ENCODE peak calls at places on chromosomes 5 and 9, in five cellular contexts. R is body of pancreas, E is HepG2, U is lower leg skin, K is heart left ventricle. P is an unnamed sample.

GRCh38 chr5:10019236-10019635 is 230.5 kb downstream of the ATPSCKMT start:
- DNase-seq in R (no peak), E (no peak), U (no peak), K (no peak), P (no peak)

GRCh38 chr9:96449522-96449843 is 486 bp upstream of the HABP4 start:
- DNase-seq in R (no peak), E (no peak), U (no peak), K (no peak), P (no peak)

GRCh38 chr5:176836811-176837706 is 26.7 kb downstream of the UNC5A start:
- DNase-seq in R (no peak), E (no peak), U (no peak), K (no peak), P (no peak)

GRCh38 chr5:178090856-178091255 is 22.5 kb upstream of the N4BP3 start:
- DNase-seq in R (no peak), E (no peak), U (no peak), K (no peak), P (no peak)

GRCh38 chr5:143494162-143494561 is 90.7 kb upstream of the NR3C1 start:
- DNase-seq in R (no peak), E (no peak), U (no peak), K (no peak), P (no peak)

GRCh38 chr9:78788101-78788500 is 491.2 kb downstream of the PSAT1 start:
- DNase-seq in R (no peak), E (no peak), U (no peak), K (no peak), P (no peak)

GRCh38 chr9:96574455-96574854 is 45.2 kb downstream of the CDC14B start:
- DNase-seq in R (no peak), E (no peak), U (no peak), K (no peak), P (no peak)

GRCh38 chr5:22835630-22836029 is 17.5 kb downstream of the CDH12 start:
- DNase-seq in R (no peak), E (no peak), U (no peak), K (no peak), P (no peak)

GRCh38 chr5:83665631-83666030 is 55.0 kb downstream of the HAPLN1 start:
- DNase-seq in R (no peak), E (no peak), U (no peak), K (no peak), P (no peak)

GRCh38 chr5:52994266-52994665 is 5.1 kb downstream of the ITGA2 start:
- DNase-seq in R (no peak), E (no peak), U (no peak), K (no peak), P (no peak)

GRCh38 chr5:11985993-11986392 is 81.7 kb upstream of the CTNND2 start:
- DNase-seq in R (no peak), E (no peak), U (no peak), K (no peak), P (no peak)

GRCh38 chr5:137743031-137743640 is 7.2 kb upstream of the KLHL3 start:
- DNase-seq in R (peak; percentile 71), E (peak; percentile 77), U (no peak), K (no peak), P (no peak)

GRCh38 chr5:98201006-98201620 is 572.4 kb upstream of the RGMB start:
- DNase-seq in R (no peak), E (no peak), U (no peak), K (no peak), P (no peak)

GRCh38 chr5:16894236-16895057 is 41.6 kb downstream of the MYO10 start:
- DNase-seq in R (peak; percentile 57), E (peak; percentile 75), U (no peak), K (no peak), P (no peak)

GRCh38 chr9:87270241-87271234 is 227.1 kb upstream of the DAPK1 start:
- DNase-seq in R (peak; percentile 50), E (no peak), U (peak; percentile 89), K (peak; percentile 64), P (no peak)

GRCh38 chr5:91065541-91065940 is 317.6 kb downstream of the ARRDC3 start:
- DNase-seq in R (no peak), E (no peak), U (no peak), K (no peak), P (no peak)

GRCh38 chr9:98247826-98248657 is 7.4 kb downstream of the TBC1D2 start:
- DNase-seq in R (no peak), E (no peak), U (peak; percentile 68), K (no peak), P (no peak)

GRCh38 chr5:72228957-72229356 is 91.1 kb downstream of the MRPS27 start:
- DNase-seq in R (no peak), E (no peak), U (no peak), K (no peak), P (no peak)

GRCh38 chr9:88524911-88525310 is 10.1 kb upstream of the NXNL2 start:
- DNase-seq in R (no peak), E (no peak), U (no peak), K (no peak), P (no peak)

GRCh38 chr5:59645380-59645779 is 248.1 kb downstream of the PDE4D start:
- DNase-seq in R (no peak), E (no peak), U (no peak), K (no peak), P (no peak)

GRCh38 chr9:129414377-129415021 is 206.4 kb downstream of the C9orf50 start:
- DNase-seq in R (peak; percentile 33), E (peak; percentile 48), U (peak; percentile 92), K (peak; percentile 74), P (peak; percentile 70)

GRCh38 chr5:19547640-19548039 is 440.4 kb downstream of the CDH18 start:
- DNase-seq in R (no peak), E (no peak), U (no peak), K (no peak), P (no peak)

GRCh38 chr9:95801797-95802196 is 73.7 kb upstream of the ERCC6L2 start:
- DNase-seq in R (no peak), E (no peak), U (no peak), K (no peak), P (no peak)

GRCh38 chr9:21516796-21517195 is 34.7 kb upstream of the IFNE start:
- DNase-seq in R (no peak), E (no peak), U (no peak), K (no peak), P (no peak)

GRCh38 chr5:35308391-35308790 is 78.1 kb upstream of the PRLR start:
- DNase-seq in R (peak; percentile 57), E (no peak), U (no peak), K (no peak), P (no peak)

GRCh38 chr9:98686961-98687855 is 21.5 kb downstream of the GABBR2 start:
- DNase-seq in R (no peak), E (no peak), U (no peak), K (no peak), P (no peak)

GRCh38 chr5:81755320-81755719 is 4.4 kb upstream of the SSBP2 start:
- DNase-seq in R (peak; percentile 80), E (peak; percentile 20), U (no peak), K (no peak), P (peak; percentile 54)

GRCh38 chr9:135992486-135993408 is 31.6 kb upstream of the UBAC1 start:
- DNase-seq in R (peak; percentile 72), E (peak; percentile 81), U (peak; percentile 95), K (peak; percentile 90), P (peak; percentile 89)
- TF ChIP-seq POLR2A in R (peak; percentile 50), E (no peak), U (no peak), K (no peak), P (peak; percentile 55)

DNA sequence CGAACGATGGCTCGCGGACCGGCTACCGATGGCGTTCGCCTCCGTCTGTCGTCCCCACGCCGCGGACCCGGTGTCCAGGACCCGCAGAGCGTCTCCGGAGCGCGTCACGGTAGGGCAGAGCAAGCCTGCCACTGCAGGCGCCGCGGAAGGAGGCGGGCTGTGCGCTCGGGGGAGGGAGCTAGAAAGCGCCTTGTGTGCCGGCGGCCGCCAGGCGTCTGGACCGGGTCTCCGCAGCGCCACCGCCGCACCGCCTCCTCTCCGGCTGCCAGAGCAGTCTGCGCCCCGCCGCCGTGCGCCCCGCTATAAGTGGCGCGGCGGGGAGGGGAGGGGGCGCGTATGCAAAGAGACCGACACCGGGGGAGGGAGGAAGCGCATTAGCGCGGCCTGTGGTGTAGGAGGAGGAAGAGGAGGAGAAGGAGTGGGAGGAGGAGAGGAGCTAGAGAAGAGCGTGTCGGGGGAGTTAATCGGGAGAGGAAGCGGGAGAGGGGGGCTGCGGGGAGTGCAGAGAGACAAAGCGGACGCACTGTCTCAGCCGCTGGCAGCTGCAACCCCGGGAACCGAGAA is at the start of gene ENC1:
- DNase-seq in R (peak; percentile 83), E (peak; percentile 95), U (peak; percentile 95), K (peak; percentile 96), P (peak; percentile 86)
- TF ChIP-seq POLR2A in R (peak; percentile 87), E (no peak), U (no peak), K (no peak), P (peak; percentile 26)

DNA sequence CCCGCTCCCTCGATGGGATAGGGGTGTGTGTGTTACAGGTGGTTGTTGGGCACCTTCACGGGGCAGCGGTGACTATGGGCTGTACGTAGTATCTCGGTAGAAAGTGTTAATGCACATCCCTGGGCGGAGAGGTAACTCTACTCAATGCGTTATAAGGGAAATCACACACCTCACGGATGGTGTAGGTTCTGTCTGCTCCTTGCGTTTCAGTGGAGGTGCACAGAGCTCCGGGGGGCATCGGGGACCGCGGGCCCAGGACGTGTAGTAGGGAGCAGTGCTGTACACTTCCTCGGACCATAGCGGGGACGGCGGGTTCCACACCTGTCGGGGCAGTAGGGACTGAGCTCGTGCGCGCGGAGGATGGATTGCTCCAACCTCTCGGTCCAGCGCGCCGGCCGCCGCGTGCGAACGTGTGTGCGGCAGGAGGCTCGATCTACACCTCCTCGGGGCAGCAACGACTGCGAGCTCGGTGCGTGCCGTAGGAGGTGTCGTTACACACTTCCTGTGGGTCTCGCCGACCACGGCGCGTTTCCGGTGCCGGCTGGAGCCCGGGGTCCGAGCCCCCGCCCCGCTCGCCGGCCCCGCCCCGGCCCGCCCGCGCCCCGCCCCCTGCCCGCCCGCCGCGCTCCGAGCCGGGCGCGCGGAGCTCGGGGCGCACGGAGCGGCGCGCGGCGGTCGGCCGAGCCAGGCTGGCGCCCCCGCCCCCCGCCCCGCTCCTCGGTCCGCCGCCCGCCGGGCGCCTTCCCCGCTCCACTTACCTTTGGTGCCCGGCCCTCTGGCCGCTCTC is at the start of gene KIAA1958:
- DNase-seq in R (peak; percentile 90), E (peak; percentile 81), U (peak; percentile 91), K (peak; percentile 91), P (peak; percentile 85)
- TF ChIP-seq POLR2A in R (peak; percentile 83), E (peak; percentile 99), U (no peak), K (no peak), P (peak; percentile 64)

GRCh38 chr9:36874921-36875320 is 159.1 kb downstream of the PAX5 start:
- DNase-seq in R (no peak), E (no peak), U (no peak), K (no peak), P (no peak)

GRCh38 chr9:36872641-36873040 is 161.4 kb downstream of the PAX5 start:
- DNase-seq in R (no peak), E (no peak), U (no peak), K (no peak), P (no peak)

GRCh38 chr9:36873247-36873875 is 160.7 kb downstream of the PAX5 start:
- DNase-seq in R (peak; percentile 86), E (peak; percentile 62), U (no peak), K (peak; percentile 73), P (peak; percentile 59)

GRCh38 chr9:36876056-36876455 is 158.0 kb downstream of the PAX5 start:
- DNase-seq in R (no peak), E (no peak), U (no peak), K (no peak), P (no peak)

DNA sequence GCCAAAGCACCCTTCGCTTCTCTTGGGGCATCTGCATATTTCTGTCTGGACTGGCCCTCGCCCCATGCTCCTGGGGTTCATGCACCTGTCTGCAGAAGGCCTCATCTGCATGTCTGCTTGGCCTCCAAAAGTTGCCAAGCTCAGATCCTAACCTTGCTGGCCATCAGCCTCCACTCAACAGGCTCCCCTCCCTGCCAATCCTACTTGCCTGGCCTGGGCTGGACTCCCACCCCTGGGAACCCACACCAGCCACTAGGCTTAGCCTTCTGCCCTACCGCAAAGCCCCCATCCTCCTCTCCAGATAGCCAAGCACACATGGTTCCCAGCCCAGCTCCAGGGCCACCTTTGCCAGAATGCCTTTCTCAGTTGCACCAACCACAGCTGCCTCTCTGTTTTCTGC is 159.8 kb downstream of the PAX5 start:
- DNase-seq in R (no peak), E (no peak), U (no peak), K (no peak), P (no peak)
- TF ChIP-seq POLR2A in R (no peak), E (no peak), U (no peak), K (no peak), P (no peak)